ENCODE peak calls at places on chromosomes 3 and 15, in four cellular contexts. B is activated T-cell treated with anti-CD3 and anti-CD28 coated beads for 1 hour; Q is DMS153; M is activated CD8-positive, alpha-beta memory T cell treated with anti-CD3 and anti-CD28 coated beads, Interleukin-2, amount 50 U/mL, for 48 hours. F is an unnamed sample.

GRCh38 chr15:63157891-63158431 is 684 bp upstream of the RPS27L start:
- DNase-seq in Q (no peak), B (no peak), M (peak; percentile 62), F (no peak)

GRCh38 chr15:51864408-51865056 is 35.1 kb downstream of the TMOD3 start:
- DNase-seq in B (no peak), M (no peak), Q (no peak), F (no peak)

GRCh38 chr15:80151148-80151547 is 1.7 kb upstream of the FAH start:
- DNase-seq in B (no peak), M (no peak), Q (no peak), F (no peak)

GRCh38 chr3:40398346-40398745 is 11.4 kb downstream of the ENTPD3 start:
- DNase-seq in M (no peak), Q (no peak), B (no peak), F (no peak)

GRCh38 chr15:78620021-78620838 is 566 bp downstream of the CHRNA3 start:
- DNase-seq in B (no peak), Q (no peak), M (peak; percentile 54), F (no peak)

GRCh38 chr3:71504250-71505036 is 79.1 kb downstream of the FOXP1 start:
- DNase-seq in M (no peak), Q (no peak), B (no peak), F (peak; percentile 85)

GRCh38 chr3:25044762-25045161 is 383.3 kb upstream of the RARB start:
- DNase-seq in Q (no peak), B (no peak), M (no peak), F (no peak)

GRCh38 chr3:195147649-195148121 is 123.3 kb downstream of the XXYLT1 start:
- DNase-seq in B (no peak), M (no peak), Q (no peak), F (peak; percentile 95)

GRCh38 chr3:184259396-184259877 is 1.9 kb downstream of the CAMK2N2 start:
- DNase-seq in M (no peak), Q (no peak), B (no peak), F (no peak)

GRCh38 chr15:100131321-100132224 is 210.2 kb downstream of the ADAMTS17 start:
- DNase-seq in B (no peak), M (no peak), Q (no peak), F (peak; percentile 28)

GRCh38 chr3:171986755-171987535 is 52.4 kb upstream of the FNDC3B start:
- DNase-seq in B (no peak), Q (no peak), M (no peak), F (no peak)

GRCh38 chr3:185280572-185281365 is 26.9 kb upstream of the EHHADH start:
- DNase-seq in M (no peak), Q (peak; percentile 36), B (no peak), F (peak; percentile 71)

GRCh38 chr15:73941044-73941443 is 14.8 kb downstream of the LOXL1 start:
- DNase-seq in Q (no peak), B (no peak), M (no peak), F (no peak)

GRCh38 chr3:100269410-100270217 is 8.8 kb downstream of the TBC1D23 start:
- DNase-seq in M (no peak), Q (no peak), B (no peak), F (no peak)

GRCh38 chr3:4751057-4752051 is 227.9 kb upstream of the BHLHE40 start:
- DNase-seq in M (no peak), Q (no peak), B (no peak), F (peak; percentile 85)

GRCh38 chr3:8739757-8740508 is 6.3 kb downstream of the CAV3 start:
- DNase-seq in B (no peak), M (no peak), Q (no peak), F (no peak)

GRCh38 chr3:14265246-14265962 is 86.8 kb downstream of the LSM3 start:
- DNase-seq in M (no peak), B (no peak), Q (peak; percentile 91), F (no peak)

GRCh38 chr3:105745046-105745445 is 123.8 kb downstream of the CBLB start:
- DNase-seq in Q (no peak), M (no peak), B (no peak), F (no peak)

GRCh38 chr15:73982251-73982962 is 9.7 kb downstream of the STOML1 start:
- DNase-seq in B (no peak), M (no peak), Q (no peak), F (peak; percentile 41)

GRCh38 chr15:61049003-61049402 is 180.1 kb downstream of the RORA start:
- DNase-seq in Q (no peak), B (no peak), M (no peak), F (no peak)

GRCh38 chr3:170044280-170044679 is 6.5 kb downstream of the GPR160 start:
- DNase-seq in Q (no peak), B (no peak), M (no peak), F (no peak)

GRCh38 chr15:45653702-45654424 is 19.0 kb downstream of the SQOR start:
- DNase-seq in M (no peak), Q (no peak), B (no peak), F (no peak)

GRCh38 chr3:128683957-128684356 is 33.3 kb upstream of the RPN1 start:
- DNase-seq in B (no peak), M (no peak), Q (no peak), F (no peak)

GRCh38 chr3:110958476-110959147 is 113.0 kb upstream of the NECTIN3 start:
- DNase-seq in B (no peak), Q (no peak), M (no peak), F (no peak)

GRCh38 chr15:76976572-76977270 is 18.2 kb upstream of the PSTPIP1 start:
- DNase-seq in Q (no peak), B (no peak), M (peak; percentile 52), F (no peak)